ENCODE peak calls at places on chromosomes 12 and 14, in ten cellular contexts. Y is foreskin fibroblast; R is stimulated activated CD4-positive, alpha-beta T cell treated with anti-CD3 and anti-CD28 coated beads, Interleukin-4, amount 100 ng/mL, for 1 hour; E is GM04504; G is iPS DF 6.9; V is stimulated activated CD8-positive, alpha-beta memory T cell treated with anti-CD3 and anti-CD28 coated beads, Interleukin-12 subunit alpha, Interleukin-12 subunit beta, amount 100 ng/mL, for 4 hours; Q is NCI-H1417; K is frontal cortex; W is non-pigmented ciliary epithelial cell; T is prostate gland. S is an unnamed sample.

GRCh38 chr12:93146278-93146939 is 217.3 kb upstream of the EEA1 start:
- DNase-seq in Y (peak; percentile 68), R (no peak), E (no peak), G (no peak), V (no peak), Q (no peak), K (no peak), W (no peak), T (no peak), S (no peak)

GRCh38 chr14:92475451-92476187 is 38.0 kb upstream of the RIN3 start:
- DNase-seq in Y (peak; percentile 47), R (no peak), E (no peak), G (no peak), V (no peak), Q (no peak), K (no peak), W (no peak), T (no peak), S (no peak)

GRCh38 chr14:34322940-34323418 is 139.1 kb downstream of the SPTSSA start:
- DNase-seq in Y (peak; percentile 74), R (peak; percentile 72), E (peak; percentile 18), G (no peak), V (peak; percentile 25), Q (peak; percentile 55), K (no peak), W (no peak), T (peak; percentile 15), S (peak; percentile 65)

GRCh38 chr12:130916251-130916911 is 37.3 kb upstream of the ADGRD1 start:
- DNase-seq in Y (peak; percentile 84), R (no peak), E (no peak), G (peak; percentile 79), V (no peak), Q (peak; percentile 72), K (peak; percentile 57), W (no peak), T (no peak), S (peak; percentile 21)

GRCh38 chr12:70290126-70290525 is 46.9 kb downstream of the CNOT2 start:
- DNase-seq in Y (no peak), R (no peak), E (no peak), G (no peak), V (no peak), Q (no peak), K (no peak), W (no peak), T (no peak), S (no peak)

GRCh38 chr12:39240573-39240972 is 202.3 kb downstream of the KIF21A start:
- DNase-seq in Y (no peak), R (no peak), E (no peak), G (no peak), V (no peak), Q (no peak), K (no peak), W (no peak), T (no peak), S (no peak)

GRCh38 chr12:7916936-7917335 is 19.1 kb downstream of the SLC2A3 start:
- DNase-seq in Y (peak; percentile 35), R (no peak), E (no peak), G (no peak), V (no peak), Q (no peak), K (no peak), W (no peak), T (no peak), S (no peak)

GRCh38 chr12:53065975-53066593 is 13.1 kb downstream of the SPRYD3 start:
- DNase-seq in Y (peak; percentile 93), R (peak; percentile 68), E (peak; percentile 65), G (no peak), V (peak; percentile 25), Q (peak; percentile 58), K (peak; percentile 70), W (no peak), T (no peak), S (peak; percentile 77)

GRCh38 chr14:21106506-21107359 is 5.9 kb downstream of the TMEM253 start:
- DNase-seq in Y (peak; percentile 90), R (peak; percentile 79), E (no peak), G (no peak), V (peak; percentile 53), Q (peak; percentile 71), K (peak; percentile 54), W (peak; percentile 42), T (peak; percentile 79), S (peak; percentile 77)

GRCh38 chr12:124828264-124829007 is 35.2 kb downstream of the SCARB1 start:
- DNase-seq in Y (peak; percentile 77), R (no peak), E (peak; percentile 51), G (no peak), V (no peak), Q (peak; percentile 38), K (no peak), W (peak; percentile 19), T (peak; percentile 37), S (peak; percentile 94)

GRCh38 chr14:52079239-52079956 is 10.5 kb upstream of the NID2 start:
- DNase-seq in Y (peak; percentile 62), R (no peak), E (no peak), G (no peak), V (no peak), Q (no peak), K (no peak), W (no peak), T (no peak), S (peak; percentile 60)

GRCh38 chr12:19683178-19683927 is 244.1 kb downstream of the AEBP2 start:
- DNase-seq in Y (peak; percentile 64), R (no peak), E (no peak), G (no peak), V (no peak), Q (no peak), K (no peak), W (peak; percentile 37), T (no peak), S (peak; percentile 78)

GRCh38 chr12:121614872-121615467 is 11.4 kb upstream of the ORAI1 start:
- DNase-seq in Y (no peak), R (no peak), E (no peak), G (no peak), V (no peak), Q (no peak), K (no peak), W (no peak), T (no peak), S (no peak)

GRCh38 chr12:109983432-109984142 is 12.6 kb downstream of the GIT2 start:
- DNase-seq in Y (no peak), R (no peak), E (no peak), G (no peak), V (no peak), Q (no peak), K (no peak), W (no peak), T (no peak), S (no peak)

GRCh38 chr12:6335451-6336078 is 6.3 kb downstream of the TNFRSF1A start:
- DNase-seq in Y (peak; percentile 95), R (peak; percentile 83), E (peak; percentile 77), G (no peak), V (peak; percentile 86), Q (peak; percentile 40), K (no peak), W (peak; percentile 60), T (peak; percentile 71), S (peak; percentile 86)

GRCh38 chr14:68210729-68211299 is 391.2 kb downstream of the RAD51B start:
- DNase-seq in Y (peak; percentile 95), R (peak; percentile 21), E (peak; percentile 86), G (no peak), V (peak; percentile 13), Q (no peak), K (no peak), W (peak; percentile 96), T (no peak), S (peak; percentile 97)

GRCh38 chr14:67697006-67697405 is 1.4 kb upstream of the RDH11 start:
- DNase-seq in Y (no peak), R (no peak), E (no peak), G (no peak), V (no peak), Q (no peak), K (no peak), W (no peak), T (no peak), S (no peak)

GRCh38 chr12:84502907-84503787 is 409.5 kb downstream of the SLC6A15 start:
- DNase-seq in Y (peak; percentile 90), R (no peak), E (peak; percentile 44), G (peak; percentile 54), V (no peak), Q (peak; percentile 39), K (peak; percentile 2), W (peak; percentile 52), T (peak; percentile 18), S (peak; percentile 7)

GRCh38 chr12:111430418-111431353 is 25.0 kb downstream of the SH2B3 start:
- DNase-seq in Y (no peak), R (peak; percentile 71), E (no peak), G (no peak), V (peak; percentile 61), Q (no peak), K (no peak), W (no peak), T (no peak), S (no peak)

GRCh38 chr12:111767362-111768158 is 827 bp downstream of the ALDH2 start:
- DNase-seq in Y (peak; percentile 67), R (no peak), E (no peak), G (no peak), V (no peak), Q (peak; percentile 65), K (no peak), W (no peak), T (no peak), S (peak; percentile 44)

GRCh38 chr14:55454264-55455151 is 14.1 kb upstream of the TBPL2 start:
- DNase-seq in Y (peak; percentile 76), R (no peak), E (no peak), G (no peak), V (no peak), Q (peak; percentile 76), K (no peak), W (peak; percentile 52), T (no peak), S (peak; percentile 94)

GRCh38 chr12:54420766-54421144 is 1.7 kb upstream of the ITGA5 start:
- DNase-seq in Y (peak; percentile 63), R (no peak), E (no peak), G (no peak), V (no peak), Q (no peak), K (no peak), W (no peak), T (no peak), S (no peak)

GRCh38 chr12:27319394-27319793 is 13.2 kb upstream of the BMAL2 start:
- DNase-seq in Y (peak; percentile 73), R (no peak), E (no peak), G (no peak), V (no peak), Q (no peak), K (no peak), W (peak; percentile 19), T (no peak), S (peak; percentile 58)

GRCh38 chr14:25537846-25538455 is 488.0 kb upstream of the STXBP6 start:
- DNase-seq in Y (no peak), R (no peak), E (no peak), G (no peak), V (no peak), Q (peak; percentile 47), K (no peak), W (no peak), T (peak; percentile 58), S (peak; percentile 2)

GRCh38 chr12:51984657-51985056 is 22.1 kb upstream of the TAMALIN start:
- DNase-seq in Y (no peak), R (no peak), E (no peak), G (no peak), V (no peak), Q (no peak), K (no peak), W (no peak), T (peak; percentile 66), S (no peak)

GRCh38 chr14:104434214-104435076 is 145.1 kb upstream of the C14orf180 start:
- DNase-seq in Y (no peak), R (no peak), E (no peak), G (no peak), V (no peak), Q (peak; percentile 38), K (no peak), W (no peak), T (no peak), S (no peak)